ENCODE peak calls at places on chromosomes 5 and 9, in five cellular contexts. A, U, S, H and W are unnamed samples.
A peak's percentile ranks its signal among the peaks of the same experiment; 100 is the strongest.

GRCh38 chr9:89929315-89929714 is 324.5 kb downstream of the GADD45G start:
- DNase-seq in A (no peak), U (no peak), S (no peak), H (no peak), W (no peak)

GRCh38 chr5:172958268-172959046 is 767 bp upstream of the RPL26L1 start:
- DNase-seq in U (peak; percentile 60), A (peak; percentile 75), S (peak; percentile 95), H (peak; percentile 7), W (peak; percentile 61)

GRCh38 chr5:164377746-164378145 is 872.3 kb downstream of the MAT2B start:
- DNase-seq in H (no peak), U (no peak), A (no peak), S (no peak), W (no peak)

GRCh38 chr9:91723420-91724067 is 226.5 kb downstream of the ROR2 start:
- DNase-seq in H (no peak), A (no peak), U (no peak), S (no peak), W (no peak)

GRCh38 chr5:14915291-14915976 is 43.9 kb upstream of the ANKH start:
- DNase-seq in A (no peak), S (no peak), H (no peak), U (no peak), W (no peak)

GRCh38 chr5:103849934-103850333 is 287.3 kb upstream of the NUDT12 start:
- DNase-seq in S (peak; percentile 5), A (no peak), H (no peak), U (no peak), W (no peak)

GRCh38 chr5:59810041-59810440 is 83.5 kb downstream of the PDE4D start:
- DNase-seq in H (peak; percentile 26), A (peak; percentile 62), S (peak; percentile 74), U (peak; percentile 50), W (peak; percentile 47)

GRCh38 chr9:38017149-38017884 is 51.7 kb downstream of the SHB start:
- DNase-seq in S (no peak), H (no peak), U (no peak), A (peak; percentile 60), W (no peak)

GRCh38 chr5:127088226-127088625 is 14.9 kb upstream of the C5orf63 start:
- DNase-seq in A (no peak), H (no peak), S (peak; percentile 97), U (no peak), W (no peak)

GRCh38 chr5:54761213-54761701 is 224.1 kb downstream of the ESM1 start:
- DNase-seq in A (no peak), H (no peak), U (no peak), S (no peak), W (no peak)

GRCh38 chr9:27671591-27671990 is 98.3 kb upstream of the C9orf72 start:
- DNase-seq in A (no peak), H (no peak), S (no peak), U (no peak), W (no peak)

GRCh38 chr5:43156388-43156787 is 35.6 kb upstream of the NIM1K start:
- DNase-seq in U (no peak), A (no peak), H (no peak), S (no peak), W (no peak)

GRCh38 chr5:172179032-172179989 is 8.7 kb downstream of the STK10 start:
- DNase-seq in U (peak; percentile 71), S (no peak), H (no peak), A (no peak), W (peak; percentile 42)

GRCh38 chr5:122129332-122129731 is at the start of gene ZNF474:
- DNase-seq in H (no peak), S (peak; percentile 86), U (no peak), A (peak; percentile 31), W (no peak)